ENCODE peak calls at places on chromosome 20, in ten cellular contexts. J is fibroblast of lung, T is body of pancreas, S is GM12865, A is spleen, V is uterus, P is PC-3, C is colonic mucosa, H is HL-60, Z is AG04450. M is an unnamed sample.

GRCh38 chr20:312067-312466 is 13.3 kb upstream of the SOX12 start:
- DNase-seq in V (no peak), S (no peak), C (no peak), H (no peak), P (no peak), A (no peak), J (no peak), Z (no peak), T (no peak), M (no peak)

GRCh38 chr20:44601801-44602204 is 19.4 kb downstream of the PKIG start:
- DNase-seq in V (peak; percentile 78), Z (peak; percentile 61), J (peak; percentile 88), C (no peak), T (peak; percentile 43), S (no peak), A (no peak), P (no peak), H (no peak), M (no peak)

GRCh38 chr20:32474009-32474716 is 111.0 kb downstream of the NOL4L start:
- DNase-seq in T (peak; percentile 29), V (peak; percentile 52), S (no peak), C (peak; percentile 56), H (no peak), A (no peak), J (no peak), Z (no peak), P (no peak), M (peak; percentile 3)

GRCh38 chr20:373171-373890 is 7.2 kb upstream of the TRIB3 start:
- DNase-seq in S (no peak), T (peak; percentile 42), Z (no peak), P (peak; percentile 48), C (no peak), H (peak; percentile 82), V (no peak), A (peak; percentile 82), J (peak; percentile 61), M (peak; percentile 29)

GRCh38 chr20:42027746-42028268 is 409.6 kb upstream of the CHD6 start:
- DNase-seq in T (no peak), Z (no peak), C (no peak), A (no peak), S (no peak), V (no peak), P (no peak), H (no peak), J (no peak), M (no peak)

GRCh38 chr20:8656335-8656734 is 412.6 kb upstream of the PLCB4 start:
- DNase-seq in H (no peak), V (no peak), P (no peak), J (peak; percentile 20), A (no peak), C (no peak), S (no peak), T (no peak), Z (no peak), M (no peak)

GRCh38 chr20:40757087-40757486 is 68.1 kb upstream of the MAFB start:
- DNase-seq in T (no peak), S (peak; percentile 18), J (no peak), Z (no peak), H (no peak), P (no peak), V (no peak), A (no peak), C (no peak), M (no peak)

GRCh38 chr20:24871429-24872213 is 77.4 kb upstream of the CST7 start:
- DNase-seq in A (no peak), C (no peak), H (no peak), T (no peak), J (no peak), V (no peak), P (no peak), S (no peak), Z (no peak), M (no peak)

GRCh38 chr20:20816969-20817368 is 104.5 kb upstream of the RALGAPA2 start:
- DNase-seq in V (no peak), J (no peak), H (no peak), T (no peak), Z (no peak), C (no peak), P (no peak), A (no peak), S (no peak), M (no peak)

DNA sequence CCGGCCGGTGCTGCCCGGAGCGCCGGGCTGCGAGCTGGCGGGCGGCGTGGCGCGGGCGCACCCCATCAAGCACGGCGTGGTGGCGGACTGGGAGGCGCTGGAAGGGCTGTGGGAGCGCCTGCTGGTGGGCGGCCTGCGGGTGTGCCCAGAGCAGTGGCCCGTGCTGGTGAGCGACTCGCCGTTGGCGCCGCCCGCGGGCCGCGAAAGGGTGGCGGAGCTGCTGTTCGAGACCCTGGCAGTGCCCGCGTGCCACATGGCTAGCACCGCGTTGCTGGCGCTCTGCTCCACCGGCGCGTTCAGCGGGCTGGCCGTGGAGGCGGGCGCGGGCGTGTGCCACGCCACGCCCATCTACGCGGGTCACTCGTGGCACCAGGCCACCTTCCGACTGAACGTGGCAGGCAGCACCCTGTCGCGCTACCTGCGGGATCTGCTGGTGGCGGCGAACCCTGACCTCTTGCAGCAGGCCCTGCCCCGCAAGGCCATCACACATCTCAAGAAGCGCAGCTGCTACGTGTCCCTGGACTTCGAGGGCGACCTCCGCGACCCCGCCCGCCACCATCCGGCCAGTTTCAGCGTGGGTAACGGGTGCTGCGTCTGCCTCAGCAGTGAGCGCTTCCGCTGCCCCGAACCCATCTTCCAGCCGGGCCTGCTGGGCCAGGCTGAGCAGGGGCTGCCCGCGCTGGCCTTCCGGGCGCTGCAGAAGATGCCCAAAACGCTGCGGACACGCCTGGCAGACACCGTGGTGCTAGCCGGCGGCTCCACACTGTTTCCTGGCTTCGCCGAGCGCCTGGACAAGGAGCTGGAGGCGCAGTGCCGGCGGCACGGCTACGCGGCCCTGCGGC is 723 bp downstream of the ACTL10 start:
- DNase-seq in C (peak; percentile 65), P (peak; percentile 76), Z (no peak), T (peak; percentile 71), A (peak; percentile 92), H (peak; percentile 35), J (peak; percentile 70), S (peak; percentile 90), V (peak; percentile 69), M (no peak)
- TF ChIP-seq CTCF in C (no peak), P (no peak), Z (no peak), T (no peak), A (no peak), H (no peak), J (peak; percentile 76), S (peak; percentile 5), V (no peak), M (peak; percentile 83)

GRCh38 chr20:59042796-59043621 is 423 bp upstream of the PRELID3B start:
- DNase-seq in S (peak; percentile 98), T (peak; percentile 95), H (peak; percentile 90), P (peak; percentile 99), A (peak; percentile 99), Z (peak; percentile 73), C (peak; percentile 94), V (peak; percentile 93), J (peak; percentile 81), M (peak; percentile 96)
- TF ChIP-seq CTCF in S (no peak), T (peak; percentile 36), H (no peak), P (no peak), A (peak; percentile 15), Z (no peak), C (no peak), V (no peak), J (no peak), M (no peak)

GRCh38 chr20:62392621-62393164 is 5.8 kb downstream of the RPS21 start:
- DNase-seq in J (no peak), Z (no peak), V (no peak), P (no peak), S (no peak), C (no peak), A (no peak), H (no peak), T (no peak), M (no peak)
- TF ChIP-seq CTCF in J (no peak), Z (no peak), V (no peak), P (no peak), S (no peak), C (no peak), A (no peak), H (no peak), T (no peak), M (no peak)

GRCh38 chr20:22437354-22437753 is 147.0 kb downstream of the FOXA2 start:
- DNase-seq in T (no peak), J (no peak), S (no peak), P (peak; percentile 11), H (no peak), A (no peak), C (no peak), Z (no peak), V (no peak), M (no peak)

GRCh38 chr20:22442318-22442717 is 142.1 kb downstream of the FOXA2 start:
- DNase-seq in A (no peak), H (no peak), C (no peak), S (no peak), T (no peak), Z (no peak), V (no peak), P (no peak), J (no peak), M (no peak)

GRCh38 chr20:22438346-22438745 is 146.0 kb downstream of the FOXA2 start:
- DNase-seq in A (no peak), J (no peak), P (no peak), T (no peak), C (no peak), H (no peak), V (no peak), S (no peak), Z (no peak), M (no peak)

DNA sequence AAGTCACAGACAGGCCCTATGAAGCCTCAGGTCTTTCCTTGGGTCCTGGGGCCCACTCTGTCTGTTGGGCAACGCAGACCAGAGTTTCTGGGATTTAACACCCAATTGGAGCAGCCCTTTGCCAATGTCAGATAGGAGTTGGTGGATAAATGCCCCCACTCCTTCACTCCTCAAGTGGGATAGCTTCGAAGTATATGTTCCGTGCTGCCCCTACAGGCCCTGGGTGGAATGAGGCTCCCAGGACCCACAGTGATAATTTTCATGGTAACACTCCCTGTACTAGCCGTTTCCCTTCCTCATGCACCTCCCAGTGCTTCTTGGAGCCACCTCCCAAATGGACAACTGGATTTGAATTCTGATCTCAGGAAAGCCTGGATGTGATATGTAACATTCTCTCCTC is 145.4 kb downstream of the FOXA2 start:
- DNase-seq in S (peak; percentile 7), V (no peak), T (no peak), A (no peak), J (no peak), C (no peak), P (peak; percentile 34), Z (no peak), H (no peak), M (peak; percentile 14)
- TF ChIP-seq CTCF in S (peak; percentile 39), V (no peak), T (no peak), A (no peak), J (no peak), C (no peak), P (peak; percentile 55), Z (no peak), H (peak; percentile 20), M (peak; percentile 32)

M was measured in endothelial cell.